ENCODE peak calls at places on chromosome 21, in four cellular contexts. Y, N, W and X are unnamed samples. For H3K36me3, the result is how much of the 10 kb centered on the place peaks cover.

GRCh38 chr21:37712204-37712934 is 203.9 kb downstream of the KCNJ6 start:
- DNase-seq in W (peak), Y (peak), N (no peak), X (no peak)

GRCh38 chr21:31326478-31327247 is 17.4 kb downstream of the TIAM1 start:
- DNase-seq in W (no peak), N (no peak), Y (no peak), X (peak)

GRCh38 chr21:19461481-19462205 is 1058.1 kb upstream of the TMPRSS15 start:
- DNase-seq in W (no peak), Y (no peak), N (no peak), X (no peak)

GRCh38 chr21:27818847-27819246 is 852.0 kb upstream of the ADAMTS5 start:
- DNase-seq in N (no peak), W (no peak), Y (no peak), X (no peak)

GRCh38 chr21:37675202-37675801 is 241.0 kb downstream of the KCNJ6 start:
- DNase-seq in N (no peak), Y (no peak), W (peak), X (peak)

GRCh38 chr21:29849735-29850176 is 90.0 kb downstream of the GRIK1 start:
- DNase-seq in W (peak), N (peak), Y (peak), X (peak)

GRCh38 chr21:39924577-39925308 is 57.5 kb downstream of the PCP4 start:
- DNase-seq in W (no peak), N (no peak), Y (no peak), X (no peak)

GRCh38 chr21:41139275-41139674 is 28.7 kb upstream of the BACE2 start:
- DNase-seq in Y (no peak), N (no peak), W (no peak), X (no peak)

GRCh38 chr21:35491920-35492678 is 443.0 kb upstream of the RUNX1 start:
- DNase-seq in N (no peak), Y (no peak), W (no peak), X (no peak)

GRCh38 chr21:37793660-37794059 is 122.6 kb downstream of the KCNJ6 start:
- DNase-seq in N (no peak), Y (no peak), W (no peak), X (no peak)

GRCh38 chr21:31191553-31191952 is 152.5 kb downstream of the TIAM1 start:
- DNase-seq in W (no peak), Y (no peak), N (no peak), X (no peak)

GRCh38 chr21:28541371-28542112 is 451.1 kb downstream of the LTN1 start:
- DNase-seq in Y (no peak), N (no peak), W (no peak), X (no peak)

GRCh38 chr21:43322805-43323204 is 104.1 kb downstream of the SIK1 start:
- DNase-seq in W (no peak), Y (no peak), N (no peak), X (no peak)

GRCh38 chr21:25607812-25608737 is 794 bp upstream of the MRPL39 start:
- DNase-seq in N (peak), W (peak), Y (peak), X (peak)

DNA sequence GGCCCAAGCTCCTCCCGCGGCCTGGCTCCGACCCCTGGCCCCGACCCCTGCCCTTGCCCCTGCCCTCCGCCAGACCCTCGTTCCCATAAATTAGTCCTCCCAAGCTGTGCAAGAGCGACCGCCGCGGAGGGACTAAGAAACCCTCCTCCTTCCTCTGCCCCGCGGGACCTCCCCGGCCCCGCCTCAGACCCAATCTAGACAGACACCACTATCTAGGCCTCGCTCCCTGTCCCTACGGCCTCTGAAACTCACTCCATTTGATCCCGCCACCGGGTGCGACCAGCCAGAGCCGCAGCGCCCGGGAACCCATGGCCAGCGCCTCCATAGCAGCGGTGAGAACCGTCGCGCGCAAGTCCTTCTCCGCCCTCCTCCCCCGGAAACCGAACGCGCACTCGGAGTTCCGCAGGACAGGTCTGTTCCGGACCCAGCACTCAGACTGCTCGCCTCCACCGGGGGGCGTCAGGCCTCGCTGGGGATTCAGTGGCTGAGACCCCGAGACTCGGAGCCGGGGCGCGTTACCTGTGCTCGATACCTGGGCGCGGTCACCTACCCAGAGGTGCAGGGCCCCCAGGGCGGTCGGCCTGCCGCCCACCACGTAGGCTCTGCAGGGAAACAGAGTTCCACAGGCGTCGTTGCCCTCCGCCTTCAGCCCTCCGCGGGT is at the start of gene MRPL39:
- DNase-seq in Y (peak), W (peak), N (peak), X (peak)
- TF ChIP-seq CTCF in Y (peak), W (peak), N (peak), X (peak)

GRCh38 chr21:45430521-45431501 is 25.8 kb downstream of the COL18A1 start:
- DNase-seq in Y (no peak), N (no peak), W (no peak), X (no peak)
- H3K4me3 ChIP-seq in Y (peak), N (no peak), W (no peak), X (no peak)

DNA sequence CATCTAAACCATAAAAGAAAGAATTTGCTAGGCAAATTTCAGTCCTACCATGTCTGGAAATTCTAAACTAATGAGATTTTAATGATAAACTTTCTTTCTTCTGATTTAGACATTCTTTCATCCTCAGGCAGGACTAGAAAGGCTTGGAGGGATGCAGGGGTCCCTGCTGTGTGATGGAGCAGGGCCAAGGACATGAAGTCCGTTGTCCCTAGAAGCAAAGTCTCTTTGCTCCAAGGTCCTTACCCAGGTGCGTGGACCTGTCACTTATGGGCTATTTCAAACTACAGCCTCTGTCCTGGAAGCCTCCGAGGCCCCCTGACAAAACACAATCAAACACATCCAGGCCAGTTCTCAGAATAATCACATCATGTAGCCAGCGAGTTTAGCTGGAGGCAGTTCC is 26.6 kb downstream of the URB1 start:
- DNase-seq in Y (no peak), N (no peak), W (no peak), X (no peak)
- H3K36me3 ChIP-seq in Y (half or more), N (half or more), W (half or more), X (under half)

DNA sequence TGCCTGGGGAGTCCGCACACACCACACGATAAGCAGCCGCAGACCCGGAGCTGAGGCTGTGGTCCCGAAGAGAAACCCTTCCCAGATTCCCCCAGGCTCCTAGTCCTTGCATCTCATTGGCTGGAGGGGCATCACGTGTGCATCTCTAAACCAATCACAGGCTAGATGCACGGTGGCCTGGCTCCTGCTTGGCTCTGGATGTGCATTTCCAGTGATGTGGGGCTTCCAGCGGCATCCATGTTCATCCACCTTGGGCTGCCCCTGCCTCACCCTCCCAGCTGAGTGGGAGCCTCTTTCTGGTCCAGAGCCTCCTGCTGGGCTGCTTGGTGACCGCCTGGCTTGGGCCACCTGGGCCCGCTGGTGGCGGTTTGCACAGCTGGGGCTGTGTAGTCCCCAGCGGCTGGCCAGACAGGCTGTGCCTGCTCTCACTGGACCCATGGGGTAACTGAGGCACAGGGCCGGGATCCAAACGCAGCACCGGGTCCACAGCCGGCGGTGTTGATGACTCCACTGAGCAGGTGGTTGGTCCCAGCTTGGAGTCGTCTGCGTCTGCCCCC is 41.1 kb downstream of the COL6A1 start:
- DNase-seq in N (no peak), W (no peak), Y (no peak), X (no peak)
- TF ChIP-seq CTCF in N (no peak), W (no peak), Y (no peak), X (no peak)

GRCh38 chr21:45542242-45542666 is at the start of gene SLC19A1:
- DNase-seq in Y (peak), W (peak), N (no peak), X (peak)
- H3K4me3 ChIP-seq in Y (peak), W (peak), N (peak), X (peak)

GRCh38 chr21:44785620-44786344 is 15.8 kb downstream of the UBE2G2 start:
- DNase-seq in W (no peak), Y (no peak), N (no peak), X (no peak)
- H3K36me3 ChIP-seq in W (under half), Y (under half), N (under half), X (under half)

DNA sequence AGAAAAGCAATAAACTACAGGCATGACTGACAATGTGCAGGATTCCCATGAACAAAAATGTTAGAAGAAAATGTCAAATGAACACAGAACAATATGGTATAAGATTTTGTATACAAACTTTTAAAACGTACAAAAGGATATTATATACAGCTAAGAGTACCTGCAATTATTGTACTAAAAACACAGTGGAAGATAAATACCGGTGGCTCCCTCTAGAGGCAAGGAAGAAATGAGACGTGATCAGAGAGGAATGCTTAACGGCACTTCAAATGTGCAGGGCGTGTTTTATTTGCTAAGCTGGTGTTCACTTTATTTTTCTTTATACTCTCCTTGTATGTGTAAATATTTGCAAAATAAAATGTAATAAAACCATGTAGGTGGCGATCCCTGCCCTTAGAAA is 191.8 kb upstream of the SAMSN1 start:
- DNase-seq in Y (no peak), W (peak), N (no peak), X (no peak)
- TF ChIP-seq CTCF in Y (peak), W (peak), N (peak), X (peak)

GRCh38 chr21:33238146-33238545 is 8.4 kb downstream of the IFNAR2 start:
- DNase-seq in W (no peak), Y (no peak), N (no peak), X (no peak)
- H3K4me3 ChIP-seq in W (no peak), Y (no peak), N (no peak), X (peak)